ENCODE peak calls at places on chromosomes 12 and 14, in four cellular contexts. D, H, G and V are unnamed samples.

GRCh38 chr12:107331912-107332311 is 238.6 kb upstream of the CRY1 start:
- DNase-seq in G (no peak), D (no peak), H (no peak), V (no peak)

GRCh38 chr14:22070119-22070982 is 396.7 kb upstream of the OR4E1 start:
- DNase-seq in G (peak; percentile 72), H (peak; percentile 31), D (no peak), V (peak; percentile 20)

GRCh38 chr12:15497621-15498285 is 175.4 kb downstream of the PTPRO start:
- DNase-seq in H (no peak), G (no peak), D (no peak), V (no peak)

GRCh38 chr12:91931110-91931509 is 214.5 kb downstream of the BTG1 start:
- DNase-seq in D (no peak), H (peak; percentile 61), G (no peak), V (no peak)

GRCh38 chr14:32006267-32007110 is 70.6 kb upstream of the ARHGAP5 start:
- DNase-seq in G (no peak), H (no peak), D (no peak), V (no peak)

GRCh38 chr14:104665663-104666522 is 23.5 kb upstream of the INF2 start:
- DNase-seq in H (peak; percentile 75), D (no peak), G (peak; percentile 54), V (no peak)

GRCh38 chr12:54401127-54401526 is 16.6 kb upstream of the ZNF385A start:
- DNase-seq in H (no peak), D (no peak), G (no peak), V (no peak)

GRCh38 chr14:77973246-77973645 is 173.3 kb downstream of the ADCK1 start:
- DNase-seq in G (no peak), H (no peak), D (no peak), V (no peak)

DNA sequence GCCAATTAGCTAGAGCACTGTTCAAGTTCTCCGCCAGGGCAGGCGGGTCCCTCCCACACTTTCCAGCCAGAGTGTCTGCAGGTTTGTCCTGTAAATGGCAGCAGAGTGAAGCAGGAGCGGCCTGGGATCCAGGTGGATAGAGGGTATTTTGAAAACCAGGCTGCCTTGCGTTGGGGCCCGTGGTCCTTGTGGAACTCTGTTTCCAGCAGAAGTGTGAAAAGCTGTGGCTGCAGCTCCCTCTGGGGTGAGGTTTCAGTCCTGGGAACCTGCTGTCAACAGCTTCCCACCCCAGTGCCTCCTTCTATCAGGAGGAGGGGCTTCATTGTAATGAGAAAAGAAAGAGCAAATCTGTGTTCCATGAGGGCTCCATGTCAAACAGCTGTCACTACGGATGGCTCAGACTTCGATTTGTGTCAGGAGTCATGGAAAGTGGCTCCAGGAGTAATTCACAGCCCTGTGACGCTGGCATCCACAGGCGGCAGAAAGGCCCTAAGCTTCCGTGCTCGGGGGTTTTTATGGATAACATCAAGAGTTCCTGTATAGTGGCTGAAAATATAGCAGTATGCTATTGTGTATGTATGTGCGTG is 210.6 kb upstream of the TMEM132C start:
- DNase-seq in G (peak; percentile 15), H (no peak), D (no peak), V (no peak)
- TF ChIP-seq POLR2AphosphoS5 in G (no peak), H (no peak), D (no peak), V (no peak)

DNA sequence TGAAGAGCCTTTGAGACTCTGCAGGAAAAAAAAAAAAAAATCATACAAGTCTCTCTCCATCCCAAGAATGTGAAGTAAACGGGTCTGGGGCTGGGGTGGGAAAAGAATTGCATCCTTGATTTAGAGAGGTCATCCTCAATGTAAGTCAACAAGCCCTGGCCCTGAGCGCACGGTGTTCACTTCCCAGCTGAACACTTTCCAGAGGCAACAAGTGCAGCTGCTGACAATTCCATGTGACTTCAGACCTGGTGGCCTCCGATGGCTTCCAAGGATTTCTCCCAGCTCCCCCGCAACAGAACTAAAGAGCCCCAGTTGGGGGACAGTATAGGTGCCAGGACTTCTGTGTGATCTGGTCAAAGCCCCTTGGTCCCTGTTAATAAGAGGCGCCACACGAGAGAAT is 2.4 kb downstream of the RILPL1 start:
- DNase-seq in D (no peak), G (no peak), H (no peak), V (no peak)
- H3K4me3 ChIP-seq in D (no peak overlapping the region), G (no peak overlapping the region), H (no peak overlapping the region), V (no peak overlapping the region)

GRCh38 chr14:60657609-60657983 is 8.3 kb upstream of the SIX1 start:
- DNase-seq in H (no peak), G (peak; percentile 69), D (no peak), V (no peak)
- H3K27me3 ChIP-seq in H (peaks cover 98% of the 10 kb centered on the region), G (peaks cover 91% of the 10 kb centered on the region), D (no peaks in the 10 kb centered on the region), V (peaks cover 49% of the 10 kb centered on the region)

DNA sequence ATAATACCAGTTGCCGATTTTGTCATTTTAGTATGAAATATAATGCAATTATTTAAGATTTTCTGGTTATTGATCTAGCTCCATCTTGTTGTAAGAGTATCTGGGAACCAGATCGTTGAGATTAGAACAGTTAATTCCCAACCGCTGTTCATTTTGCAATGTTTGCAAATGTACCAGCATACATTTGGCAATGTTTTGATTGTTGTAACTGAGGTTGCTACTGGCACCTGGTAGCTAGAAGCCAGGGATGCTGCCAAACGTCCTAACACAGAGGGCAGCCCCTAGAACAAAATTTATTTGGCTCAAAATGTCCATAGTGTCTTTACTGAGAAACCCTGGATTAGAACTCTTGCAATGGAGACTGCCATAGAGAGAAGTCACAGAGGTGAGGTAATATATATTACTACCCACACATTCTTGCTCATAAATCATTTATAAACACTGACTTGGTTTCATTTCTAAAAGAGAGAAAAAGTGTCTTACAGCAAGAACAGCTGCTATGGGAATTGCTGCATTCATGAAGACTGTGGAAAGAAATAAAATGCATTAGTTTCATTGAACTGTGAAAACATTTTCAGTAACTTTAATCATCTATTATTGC is 46.3 kb downstream of the ABCC9 start:
- DNase-seq in D (no peak), G (no peak), H (no peak), V (no peak)
- TF ChIP-seq POLR2AphosphoS5 in D (no peak), G (no peak), H (no peak), V (no peak)

DNA sequence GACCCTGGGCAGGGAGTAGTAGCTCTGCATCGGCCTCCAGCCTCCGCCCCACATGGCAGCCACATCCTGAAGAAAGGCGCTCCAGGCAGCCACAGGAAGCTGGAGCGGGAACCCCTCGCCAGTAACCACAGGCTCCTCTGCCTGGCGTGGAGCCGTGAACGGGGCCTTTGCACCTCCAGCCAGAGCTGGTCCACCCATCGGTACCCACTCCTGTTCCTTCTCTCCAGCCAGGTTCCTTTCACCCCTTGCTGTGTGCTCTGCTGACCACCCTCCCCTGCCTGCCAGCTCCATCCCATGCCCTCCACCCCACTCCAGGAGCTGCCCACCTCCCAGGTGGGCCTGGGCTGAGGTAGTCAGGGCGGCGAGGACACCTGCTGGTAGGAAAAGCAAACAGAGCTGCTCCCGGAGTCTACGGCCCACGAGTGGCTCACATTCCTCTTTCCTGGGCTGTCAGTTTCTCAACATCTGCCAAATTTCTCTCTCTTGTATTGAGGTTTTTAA is 2.7 kb downstream of the TGFB3 start:
- DNase-seq in H (peak; percentile 23), G (peak; percentile 76), D (peak; percentile 23), V (peak; percentile 2)
- H3K4me3 ChIP-seq in H (no peak overlapping the region), G (no peak overlapping the region), D (no peak overlapping the region), V (no peak overlapping the region)

DNA sequence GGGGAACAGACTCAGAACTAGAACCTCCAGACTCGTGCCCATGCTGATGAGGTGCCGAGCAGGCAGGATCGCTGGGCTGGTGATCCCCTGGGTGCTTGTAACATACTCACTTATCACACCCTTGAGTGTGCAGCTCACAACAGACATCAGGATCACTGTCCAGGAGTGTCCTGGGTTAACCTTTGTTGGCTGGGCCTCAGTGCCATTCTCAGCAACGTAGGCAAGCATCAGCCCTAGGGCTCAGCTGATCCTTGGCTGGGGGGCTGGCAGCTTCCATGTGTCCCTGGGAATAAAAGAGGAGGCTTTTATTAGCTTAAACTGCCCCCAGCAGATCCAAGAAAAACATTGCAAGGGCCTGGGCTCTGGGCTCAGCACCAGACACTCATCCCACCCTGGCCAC is 1.6 kb downstream of the TMEM229B start:
- DNase-seq in H (no peak), D (no peak), G (no peak), V (no peak)
- H3K27me3 ChIP-seq in H (no peaks in the 10 kb centered on the region), D (peaks cover 4% of the 10 kb centered on the region), G (no peaks in the 10 kb centered on the region), V (no peaks in the 10 kb centered on the region)